ENCODE peak calls at places on chromosomes 6 and 20, in six cellular contexts. A, U, Z, F, L and P are unnamed samples.

GRCh38 chr6:42434237-42434636 is 17.5 kb downstream of the TRERF1 start:
- DNase-seq in A (no peak), U (no peak), Z (no peak), F (no peak), L (no peak), P (no peak)

GRCh38 chr20:59151820-59152219 is 11.8 kb upstream of the ZNF831 start:
- DNase-seq in A (no peak), U (no peak), Z (no peak), F (no peak), L (no peak), P (no peak)

GRCh38 chr6:53280207-53280606 is 68.5 kb downstream of the ELOVL5 start:
- DNase-seq in A (no peak), U (no peak), Z (no peak), F (no peak), L (no peak), P (no peak)

GRCh38 chr6:25497383-25497782 is 154.6 kb upstream of the SCGN start:
- DNase-seq in A (no peak), U (no peak), Z (no peak), F (no peak), L (no peak), P (no peak)

GRCh38 chr6:72819609-72820008 is 197.7 kb downstream of the KCNQ5 start:
- DNase-seq in A (no peak), U (no peak), Z (no peak), F (no peak), L (no peak), P (no peak)

GRCh38 chr6:164507197-164507957 is 802.0 kb downstream of the C6orf118 start:
- DNase-seq in A (no peak), U (no peak), Z (no peak), F (no peak), L (no peak), P (no peak)

GRCh38 chr6:56363796-56364195 is 116.4 kb upstream of the COL21A1 start:
- DNase-seq in A (no peak), U (no peak), Z (no peak), F (no peak), L (no peak), P (no peak)

GRCh38 chr6:30730611-30731435 is 10.7 kb downstream of the TUBB start:
- DNase-seq in A (peak; percentile 63), U (no peak), Z (no peak), F (peak; percentile 95), L (peak; percentile 42), P (peak; percentile 72)

GRCh38 chr6:18242062-18242851 is 22.1 kb downstream of the DEK start:
- DNase-seq in A (no peak), U (peak; percentile 64), Z (peak; percentile 48), F (no peak), L (no peak), P (no peak)

GRCh38 chr6:35036828-35037095 is 104.4 kb downstream of the TCP11 start:
- DNase-seq in A (no peak), U (no peak), Z (no peak), F (peak; percentile 49), L (no peak), P (no peak)

GRCh38 chr20:20399705-20400104 is 31.8 kb downstream of the INSM1 start:
- DNase-seq in A (no peak), U (no peak), Z (no peak), F (no peak), L (no peak), P (no peak)

GRCh38 chr6:141218583-141218982 is 914.1 kb upstream of the GJE1 start:
- DNase-seq in A (no peak), U (no peak), Z (no peak), F (no peak), L (no peak), P (no peak)

GRCh38 chr6:131636880-131637792 is at the start of gene ENPP3:
- DNase-seq in A (no peak), U (no peak), Z (no peak), F (no peak), L (no peak), P (no peak)

GRCh38 chr20:7231303-7231702 is 463.8 kb downstream of the BMP2 start:
- DNase-seq in A (no peak), U (no peak), Z (no peak), F (no peak), L (no peak), P (no peak)

GRCh38 chr20:44231713-44232468 is 15.2 kb upstream of the GDAP1L1 start:
- DNase-seq in A (no peak), U (peak; percentile 28), Z (no peak), F (no peak), L (no peak), P (no peak)

GRCh38 chr6:10401004-10401536 is 13.8 kb downstream of the TFAP2A start:
- DNase-seq in A (no peak), U (peak; percentile 39), Z (no peak), F (no peak), L (no peak), P (no peak)

GRCh38 chr20:17678295-17678694 is 3.7 kb downstream of the RRBP1 start:
- DNase-seq in A (no peak), U (no peak), Z (no peak), F (no peak), L (no peak), P (no peak)

GRCh38 chr6:30926644-30927043 is 5.3 kb downstream of the SFTA2 start:
- DNase-seq in A (no peak), U (no peak), Z (no peak), F (no peak), L (no peak), P (no peak)